ENCODE peak calls at places on chromosomes 2 and 18, in six cellular contexts. I is stomach, D is pancreas, M is fibroblast of lung, L is spleen, C is tibial nerve. A is an unnamed sample. For H3K4me1, the result is how much of the 10 kb centered on the place peaks cover.

GRCh38 chr2:120875431-120875830 is 139.8 kb downstream of the GLI2 start:
- DNase-seq in I (no peak), D (no peak), M (no peak), L (no peak), C (no peak), A (no peak)

GRCh38 chr18:49481317-49481716 is 5.7 kb downstream of the C18orf32 start:
- DNase-seq in I (no peak), D (no peak), M (no peak), L (no peak), C (no peak), A (no peak)

GRCh38 chr2:17864676-17865075 is 13.8 kb upstream of the KCNS3 start:
- DNase-seq in I (no peak), D (no peak), M (no peak), L (no peak), C (no peak), A (no peak)

GRCh38 chr2:78654941-78655340 is 370.6 kb upstream of the REG3G start:
- DNase-seq in I (no peak), D (no peak), M (no peak), L (no peak), C (no peak), A (no peak)

GRCh38 chr2:30122362-30122761 is 24.4 kb upstream of the YPEL5 start:
- DNase-seq in I (no peak), D (no peak), M (no peak), L (no peak), C (no peak), A (no peak)

GRCh38 chr2:199738723-199739412 is 112.1 kb downstream of the FTCDNL1 start:
- DNase-seq in I (no peak), D (no peak), M (peak), L (no peak), C (no peak), A (no peak)

GRCh38 chr2:108625186-108625827 is 91.0 kb downstream of the LIMS1 start:
- DNase-seq in I (no peak), D (no peak), M (no peak), L (no peak), C (no peak), A (no peak)

GRCh38 chr2:221943078-221943810 is 355.6 kb downstream of the PAX3 start:
- DNase-seq in I (peak), D (no peak), M (peak), L (no peak), C (peak), A (no peak)

GRCh38 chr18:4544131-4544530 is 89.0 kb upstream of the DLGAP1 start:
- DNase-seq in I (no peak), D (no peak), M (no peak), L (no peak), C (no peak), A (no peak)

GRCh38 chr2:134081238-134081637 is 172.6 kb upstream of the MGAT5 start:
- DNase-seq in I (no peak), D (no peak), M (no peak), L (no peak), C (no peak), A (no peak)

GRCh38 chr2:104863229-104863584 is 9.3 kb downstream of the POU3F3 start:
- DNase-seq in I (no peak), D (no peak), M (no peak), L (no peak), C (no peak), A (no peak)

GRCh38 chr2:23287250-23287704 is 97.7 kb upstream of the KLHL29 start:
- DNase-seq in I (no peak), D (no peak), M (peak), L (no peak), C (no peak), A (no peak)

GRCh38 chr2:163455815-163456214 is 280.0 kb downstream of the FIGN start:
- DNase-seq in I (no peak), D (no peak), M (no peak), L (no peak), C (no peak), A (no peak)

GRCh38 chr2:162113088-162113770 is 38.8 kb downstream of the GCG start:
- DNase-seq in I (no peak), D (no peak), M (no peak), L (no peak), C (no peak), A (no peak)

GRCh38 chr2:39313575-39313974 is 69.8 kb upstream of the CDKL4 start:
- DNase-seq in I (no peak), D (no peak), M (peak), L (no peak), C (no peak), A (no peak)

DNA sequence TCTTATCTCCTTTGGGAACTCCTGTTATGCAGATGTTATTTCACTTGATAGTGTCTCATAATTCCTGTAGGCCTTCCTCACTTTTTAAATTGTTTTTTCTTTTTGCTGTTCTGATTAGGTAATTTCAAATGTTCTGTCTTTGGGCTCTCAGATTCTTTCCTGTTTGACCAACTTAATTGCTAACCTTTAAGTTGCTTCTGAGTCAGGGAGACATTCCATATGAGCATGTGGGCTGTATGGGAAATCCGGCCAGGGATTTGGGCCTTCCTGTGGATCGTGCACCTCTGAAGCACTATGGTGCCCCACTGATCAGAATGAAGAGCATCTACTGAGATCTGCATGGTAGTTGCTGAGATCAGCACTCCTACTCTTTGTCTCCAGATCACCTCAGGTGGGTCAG is 44.7 kb upstream of the REEP1 start:
- DNase-seq in I (no peak), D (no peak), M (no peak), L (no peak), C (no peak), A (no peak)
- H3K27ac ChIP-seq in I (no peak), D (no peak), M (no peak), L (no peak), C (no peak), A (no peak)

GRCh38 chr2:159126653-159127052 is 158.2 kb downstream of the TANC1 start:
- DNase-seq in I (no peak), D (no peak), M (peak), L (no peak), C (no peak), A (no peak)

GRCh38 chr2:159129807-159130206 is 156.7 kb downstream of the WDSUB1 start:
- DNase-seq in I (no peak), D (no peak), M (no peak), L (no peak), C (no peak), A (no peak)

GRCh38 chr2:159129301-159129700 is 157.2 kb downstream of the WDSUB1 start:
- DNase-seq in I (no peak), D (no peak), M (no peak), L (no peak), C (no peak), A (no peak)

GRCh38 chr2:159130302-159130701 is 156.2 kb downstream of the WDSUB1 start:
- DNase-seq in I (no peak), D (no peak), M (no peak), L (no peak), C (no peak), A (no peak)

DNA sequence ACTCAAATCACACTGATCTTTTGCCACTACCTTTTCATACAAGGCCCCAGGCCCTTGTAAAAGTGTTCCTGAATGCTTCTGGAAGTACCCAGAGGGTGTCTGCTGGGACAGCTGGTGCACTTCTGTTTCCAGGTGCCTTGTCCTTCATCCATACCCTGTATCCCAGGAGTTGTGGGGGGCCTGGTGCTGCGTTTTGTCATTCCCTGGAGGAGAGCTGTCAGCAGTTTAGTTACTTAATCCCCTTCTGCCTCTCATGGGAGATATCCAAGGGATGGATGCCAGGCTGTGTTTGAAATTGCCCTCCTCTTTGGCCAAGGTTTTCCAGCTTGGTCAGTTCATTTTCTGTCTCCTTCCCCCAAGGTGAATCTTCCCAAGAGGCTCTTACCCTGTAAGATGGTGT is 158.3 kb downstream of the WDSUB1 start:
- DNase-seq in I (no peak), D (no peak), M (no peak), L (no peak), C (no peak), A (no peak)
- H3K4me1 ChIP-seq in I (under half), D (under half), M (under half), L (half or more), C (half or more), A (under half)

GRCh38 chr2:233448565-233448964 is 94.3 kb downstream of the DGKD start:
- DNase-seq in I (no peak), D (no peak), M (peak), L (peak), C (no peak), A (no peak)

GRCh38 chr2:233446616-233447305 is 92.5 kb downstream of the DGKD start:
- DNase-seq in I (no peak), D (peak), M (no peak), L (peak), C (no peak), A (peak)

GRCh38 chr2:233447506-233448219 is 93.4 kb downstream of the DGKD start:
- DNase-seq in I (no peak), D (no peak), M (no peak), L (peak), C (no peak), A (peak)

GRCh38 chr2:233449071-233449901 is 95.0 kb downstream of the DGKD start:
- DNase-seq in I (no peak), D (peak), M (peak), L (peak), C (no peak), A (no peak)

GRCh38 chr2:233448220-233448559 is 93.9 kb downstream of the DGKD start:
- DNase-seq in I (no peak), D (peak), M (no peak), L (peak), C (no peak), A (peak)
- TF ChIP-seq CTCF in I (no peak), D (no peak), M (no peak), L (no peak), C (no peak), A (no peak)

GRCh38 chr2:173202570-173202969 is 126.9 kb downstream of the MAP3K20 start:
- DNase-seq in I (no peak), D (no peak), M (no peak), L (no peak), C (no peak), A (no peak)
- H3K27ac ChIP-seq in I (no peak), D (no peak), M (no peak), L (no peak), C (no peak), A (no peak)

DNA sequence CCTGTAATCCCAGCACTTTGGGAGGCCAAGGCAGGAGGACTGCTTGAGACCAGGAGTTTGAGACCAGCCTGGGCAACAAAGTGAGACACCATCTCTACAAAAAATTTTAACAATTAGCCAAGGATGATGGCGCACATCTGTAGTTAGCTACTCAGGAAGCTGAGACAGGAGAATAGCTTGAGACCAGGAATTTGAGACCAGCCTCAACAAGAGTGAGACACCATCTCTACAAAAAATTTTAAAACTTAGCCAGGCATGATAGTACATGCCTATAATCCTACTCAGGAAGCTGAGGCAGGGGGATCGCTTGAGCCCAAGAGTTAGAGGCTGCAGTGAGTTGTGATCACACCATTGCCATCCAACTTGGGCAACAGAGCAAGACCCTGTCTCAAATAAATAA is 7.0 kb downstream of the MEMO1 start:
- DNase-seq in I (no peak), D (no peak), M (no peak), L (no peak), C (no peak), A (no peak)
- H3K4me1 ChIP-seq in I (under half), D (under half), M (under half), L (half or more), C (under half), A (under half)

DNA sequence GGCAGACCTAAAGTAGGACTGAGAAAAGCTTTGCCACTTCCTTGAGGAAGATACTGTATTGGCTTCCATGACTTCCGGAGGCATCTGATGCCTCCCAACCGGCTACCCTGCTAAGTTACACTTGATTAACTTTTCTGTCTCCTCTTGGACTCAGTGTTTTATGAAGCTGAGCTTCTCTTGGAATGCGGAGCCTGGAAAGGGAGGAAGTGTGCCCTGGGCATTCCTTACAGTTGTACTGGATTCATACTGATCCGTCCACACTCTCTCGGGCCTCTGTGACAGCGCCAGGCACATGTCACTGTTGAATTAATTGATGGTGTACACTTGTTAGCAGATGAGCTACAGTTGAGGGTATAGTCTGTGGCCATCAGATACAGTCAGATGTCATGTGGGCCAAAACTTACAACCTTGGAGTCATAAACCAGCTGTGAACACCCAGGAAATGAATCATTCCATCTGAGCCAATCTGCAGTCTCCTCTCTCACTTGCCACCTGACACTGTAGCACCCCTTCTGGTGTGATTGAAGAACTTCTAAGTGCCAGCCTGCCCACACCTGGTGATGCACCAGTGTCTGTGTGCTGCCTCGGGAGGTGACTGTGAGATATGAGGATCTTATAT is 122.5 kb downstream of the FHOD3 start:
- DNase-seq in I (no peak), D (no peak), M (no peak), L (no peak), C (no peak), A (no peak)
- TF ChIP-seq CTCF in I (no peak), D (no peak), M (no peak), L (no peak), C (no peak), A (no peak)

GRCh38 chr18:73887801-73888200 is 259.8 kb downstream of the FBXO15 start:
- DNase-seq in I (no peak), D (no peak), M (no peak), L (no peak), C (no peak), A (no peak)
- H3K27ac ChIP-seq in I (no peak), D (no peak), M (no peak), L (no peak), C (no peak), A (no peak)

GRCh38 chr2:239024226-239024625 is 176.3 kb downstream of the TWIST2 start:
- DNase-seq in I (no peak), D (no peak), M (no peak), L (peak), C (no peak), A (peak)

GRCh38 chr2:239026711-239027430 is 179.0 kb downstream of the TWIST2 start:
- DNase-seq in I (no peak), D (no peak), M (no peak), L (peak), C (no peak), A (no peak)

GRCh38 chr2:239027431-239028252 is 179.8 kb downstream of the TWIST2 start:
- DNase-seq in I (no peak), D (no peak), M (no peak), L (peak), C (no peak), A (no peak)

GRCh38 chr2:239025951-239026461 is 178.1 kb downstream of the TWIST2 start:
- DNase-seq in I (no peak), D (no peak), M (no peak), L (peak), C (no peak), A (no peak)

DNA sequence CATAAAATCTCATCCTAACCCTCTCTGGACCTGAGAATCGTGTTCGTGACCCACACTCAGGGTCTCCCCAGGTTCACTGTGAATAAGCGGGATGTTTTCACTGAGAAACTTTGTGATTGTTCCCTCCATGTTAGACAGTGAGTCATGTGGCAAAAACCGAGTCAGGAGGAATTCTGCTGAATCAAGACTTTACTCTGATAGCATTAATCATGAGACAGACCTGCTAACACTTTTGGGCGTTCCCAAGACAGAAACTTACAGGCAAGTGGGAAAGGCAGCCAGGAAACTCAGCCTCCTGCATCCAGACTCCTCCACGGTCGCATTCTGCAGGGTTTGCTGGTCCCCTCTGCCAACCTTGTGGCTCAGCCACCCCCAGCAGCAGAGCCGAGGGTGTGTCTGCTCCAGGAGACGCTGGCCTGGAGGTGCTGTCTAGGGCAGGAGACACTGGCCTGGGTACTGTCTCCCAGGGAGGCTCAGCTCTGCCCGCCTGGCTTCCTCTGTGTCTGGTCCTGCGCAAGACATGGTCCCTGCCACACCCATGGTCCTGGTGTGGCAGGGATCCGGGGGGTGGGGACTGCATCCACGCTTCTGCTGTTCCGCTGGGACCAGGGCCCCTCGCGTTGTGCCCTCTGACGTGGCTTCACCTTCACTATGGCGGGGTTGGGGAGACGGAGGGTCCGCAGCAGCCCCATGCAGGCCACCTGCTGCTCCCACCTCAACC is 177.4 kb downstream of the TWIST2 start:
- DNase-seq in I (no peak), D (no peak), M (peak), L (peak), C (no peak), A (no peak)
- H3K4me1 ChIP-seq in I (under half), D (under half), M (under half), L (under half), C (under half), A (under half)

GRCh38 chr2:10900216-10901109 is 11.3 kb upstream of the KCNF1 start:
- DNase-seq in I (peak), D (no peak), M (peak), L (no peak), C (no peak), A (peak)
- TF ChIP-seq CTCF in I (no peak), D (no peak), M (peak), L (peak), C (no peak), A (no peak)

GRCh38 chr2:80589070-80589469 is 284.5 kb upstream of the LRRTM1 start:
- DNase-seq in I (no peak), D (no peak), M (no peak), L (no peak), C (no peak), A (no peak)

GRCh38 chr2:80591233-80591632 is 286.7 kb upstream of the LRRTM1 start:
- DNase-seq in I (no peak), D (no peak), M (no peak), L (no peak), C (no peak), A (no peak)

DNA sequence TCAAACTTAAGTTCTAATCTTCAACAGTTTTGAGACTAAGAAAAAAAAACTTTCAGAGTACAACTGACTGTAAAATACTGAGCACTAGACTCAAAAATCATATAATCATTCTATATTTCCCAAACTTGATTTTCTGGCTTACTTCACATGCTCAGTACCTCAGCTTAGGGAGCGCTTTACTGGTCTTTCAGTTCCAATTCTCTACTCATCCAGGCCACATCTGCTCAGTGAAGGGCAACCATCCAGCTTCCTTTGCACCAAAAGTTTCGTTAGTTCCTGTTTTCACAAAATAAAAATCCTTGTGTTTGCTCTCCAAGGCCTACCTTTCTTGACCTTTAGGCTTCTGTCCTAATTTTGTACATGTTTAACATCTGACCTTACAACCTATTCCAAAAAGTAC is 287.6 kb upstream of the LRRTM1 start:
- DNase-seq in I (no peak), D (no peak), M (no peak), L (no peak), C (no peak), A (no peak)
- H3K27ac ChIP-seq in I (no peak), D (no peak), M (no peak), L (no peak), C (no peak), A (no peak)

A was measured in Peyer's patch.